ENCODE peak calls at places on chromosomes 5 and 9, in ten cellular contexts. One of them, this sample, is unnamed.

GRCh38 chr5:137347865-137348264 is 151.3 kb downstream of the SPOCK1 start:
- DNase-seq in Panc1: no peak
- DNase-seq in retina: no peak
- DNase-seq in H7: no peak
- DNase-seq in activated effector memory CD4-positive, alpha-beta T cell treated with Interleukin-2 at 50 U/mL for 16 hours: no peak
- DNase-seq in ELF-1: no peak
- DNase-seq in ACHN: no peak
- DNase-seq in Caco-2: no peak
- DNase-seq in 8988T: no peak
- DNase-seq in right atrium auricular region: no peak
- DNase-seq in this sample: no peak

GRCh38 chr9:99076483-99077171 is 28.3 kb upstream of the TGFBR1 start:
- DNase-seq in Panc1: no peak
- DNase-seq in retina: no peak
- DNase-seq in H7: no peak
- DNase-seq in activated effector memory CD4-positive, alpha-beta T cell treated with Interleukin-2 at 50 U/mL for 16 hours: peak; percentile 44
- DNase-seq in ELF-1: no peak
- DNase-seq in ACHN: no peak
- DNase-seq in Caco-2: no peak
- DNase-seq in 8988T: no peak
- DNase-seq in right atrium auricular region: no peak
- DNase-seq in this sample: no peak

GRCh38 chr5:20105915-20106314 is 117.9 kb upstream of the CDH18 start:
- DNase-seq in Panc1: no peak
- DNase-seq in retina: no peak
- DNase-seq in H7: no peak
- DNase-seq in activated effector memory CD4-positive, alpha-beta T cell treated with Interleukin-2 at 50 U/mL for 16 hours: no peak
- DNase-seq in ELF-1: no peak
- DNase-seq in ACHN: no peak
- DNase-seq in Caco-2: no peak
- DNase-seq in 8988T: no peak
- DNase-seq in right atrium auricular region: no peak
- DNase-seq in this sample: no peak

GRCh38 chr5:33701251-33701650 is 190.5 kb downstream of the ADAMTS12 start:
- DNase-seq in Panc1: no peak
- DNase-seq in retina: no peak
- DNase-seq in H7: no peak
- DNase-seq in activated effector memory CD4-positive, alpha-beta T cell treated with Interleukin-2 at 50 U/mL for 16 hours: no peak
- DNase-seq in ELF-1: no peak
- DNase-seq in ACHN: no peak
- DNase-seq in Caco-2: no peak
- DNase-seq in 8988T: no peak
- DNase-seq in right atrium auricular region: no peak
- DNase-seq in this sample: no peak

GRCh38 chr5:127358782-127359181 is 68.2 kb downstream of the MEGF10 start:
- DNase-seq in Panc1: no peak
- DNase-seq in retina: no peak
- DNase-seq in H7: no peak
- DNase-seq in activated effector memory CD4-positive, alpha-beta T cell treated with Interleukin-2 at 50 U/mL for 16 hours: no peak
- DNase-seq in ELF-1: no peak
- DNase-seq in ACHN: no peak
- DNase-seq in Caco-2: no peak
- DNase-seq in 8988T: no peak
- DNase-seq in right atrium auricular region: no peak
- DNase-seq in this sample: no peak

GRCh38 chr9:121992571-121993212 is 100.4 kb downstream of the TTLL11 start:
- DNase-seq in Panc1: peak; percentile 22
- DNase-seq in retina: peak; percentile 73
- DNase-seq in H7: peak; percentile 77
- DNase-seq in activated effector memory CD4-positive, alpha-beta T cell treated with Interleukin-2 at 50 U/mL for 16 hours: no peak
- DNase-seq in ELF-1: peak; percentile 70
- DNase-seq in ACHN: peak; percentile 64
- DNase-seq in Caco-2: peak; percentile 55
- DNase-seq in 8988T: peak; percentile 39
- DNase-seq in right atrium auricular region: peak; percentile 75
- DNase-seq in this sample: peak; percentile 55

GRCh38 chr5:3954633-3955032 is 359.0 kb downstream of the IRX1 start:
- DNase-seq in Panc1: no peak
- DNase-seq in retina: no peak
- DNase-seq in H7: no peak
- DNase-seq in activated effector memory CD4-positive, alpha-beta T cell treated with Interleukin-2 at 50 U/mL for 16 hours: no peak
- DNase-seq in ELF-1: no peak
- DNase-seq in ACHN: no peak
- DNase-seq in Caco-2: no peak
- DNase-seq in 8988T: no peak
- DNase-seq in right atrium auricular region: no peak
- DNase-seq in this sample: no peak

GRCh38 chr9:85516976-85517637 is 224.6 kb downstream of the AGTPBP1 start:
- DNase-seq in Panc1: no peak
- DNase-seq in retina: no peak
- DNase-seq in H7: no peak
- DNase-seq in activated effector memory CD4-positive, alpha-beta T cell treated with Interleukin-2 at 50 U/mL for 16 hours: no peak
- DNase-seq in ELF-1: no peak
- DNase-seq in ACHN: no peak
- DNase-seq in Caco-2: no peak
- DNase-seq in 8988T: no peak
- DNase-seq in right atrium auricular region: no peak
- DNase-seq in this sample: peak; percentile 26

GRCh38 chr5:55278778-55279177 is 28.7 kb downstream of the DHX29 start:
- DNase-seq in Panc1: no peak
- DNase-seq in retina: no peak
- DNase-seq in H7: no peak
- DNase-seq in activated effector memory CD4-positive, alpha-beta T cell treated with Interleukin-2 at 50 U/mL for 16 hours: no peak
- DNase-seq in ELF-1: no peak
- DNase-seq in ACHN: peak; percentile 11
- DNase-seq in Caco-2: no peak
- DNase-seq in 8988T: no peak
- DNase-seq in right atrium auricular region: no peak
- DNase-seq in this sample: no peak

GRCh38 chr5:115389799-115390382 is 93.4 kb upstream of the CCDC112 start:
- DNase-seq in Panc1: no peak
- DNase-seq in retina: no peak
- DNase-seq in H7: peak; percentile 65
- DNase-seq in activated effector memory CD4-positive, alpha-beta T cell treated with Interleukin-2 at 50 U/mL for 16 hours: no peak
- DNase-seq in ELF-1: peak; percentile 27
- DNase-seq in ACHN: no peak
- DNase-seq in Caco-2: peak; percentile 25
- DNase-seq in 8988T: no peak
- DNase-seq in right atrium auricular region: no peak
- DNase-seq in this sample: no peak

GRCh38 chr9:126442636-126443035 is 116.0 kb downstream of the MVB12B start:
- DNase-seq in Panc1: no peak
- DNase-seq in retina: no peak
- DNase-seq in H7: no peak
- DNase-seq in activated effector memory CD4-positive, alpha-beta T cell treated with Interleukin-2 at 50 U/mL for 16 hours: no peak
- DNase-seq in ELF-1: no peak
- DNase-seq in ACHN: no peak
- DNase-seq in Caco-2: no peak
- DNase-seq in 8988T: no peak
- DNase-seq in right atrium auricular region: no peak
- DNase-seq in this sample: no peak

GRCh38 chr9:130137870-130138653 is 34.1 kb upstream of the NCS1 start:
- DNase-seq in Panc1: no peak
- DNase-seq in retina: no peak
- DNase-seq in H7: peak; percentile 85
- DNase-seq in activated effector memory CD4-positive, alpha-beta T cell treated with Interleukin-2 at 50 U/mL for 16 hours: no peak
- DNase-seq in ELF-1: peak; percentile 74
- DNase-seq in ACHN: peak; percentile 83
- DNase-seq in Caco-2: no peak
- DNase-seq in 8988T: no peak
- DNase-seq in right atrium auricular region: peak; percentile 73
- DNase-seq in this sample: peak; percentile 52

GRCh38 chr9:137034709-137035506 is 3.0 kb upstream of the FUT7 start:
- DNase-seq in Panc1: peak; percentile 55
- DNase-seq in retina: peak; percentile 90
- DNase-seq in H7: peak; percentile 98
- DNase-seq in activated effector memory CD4-positive, alpha-beta T cell treated with Interleukin-2 at 50 U/mL for 16 hours: peak; percentile 78
- DNase-seq in ELF-1: peak; percentile 88
- DNase-seq in ACHN: peak; percentile 77
- DNase-seq in Caco-2: peak; percentile 87
- DNase-seq in 8988T: peak; percentile 97
- DNase-seq in right atrium auricular region: peak; percentile 83
- DNase-seq in this sample: peak; percentile 88

GRCh38 chr9:23826120-23826629 is at the start of gene ELAVL2:
- DNase-seq in Panc1: no peak
- DNase-seq in retina: peak; percentile 96
- DNase-seq in H7: peak; percentile 88
- DNase-seq in activated effector memory CD4-positive, alpha-beta T cell treated with Interleukin-2 at 50 U/mL for 16 hours: no peak
- DNase-seq in ELF-1: peak; percentile 83
- DNase-seq in ACHN: no peak
- DNase-seq in Caco-2: peak; percentile 85
- DNase-seq in 8988T: no peak
- DNase-seq in right atrium auricular region: peak; percentile 80
- DNase-seq in this sample: no peak

GRCh38 chr9:6584881-6585597 is 60.5 kb downstream of the GLDC start:
- DNase-seq in Panc1: no peak
- DNase-seq in retina: peak; percentile 23
- DNase-seq in H7: peak; percentile 24
- DNase-seq in activated effector memory CD4-positive, alpha-beta T cell treated with Interleukin-2 at 50 U/mL for 16 hours: no peak
- DNase-seq in ELF-1: no peak
- DNase-seq in ACHN: peak; percentile 47
- DNase-seq in Caco-2: no peak
- DNase-seq in 8988T: no peak
- DNase-seq in right atrium auricular region: no peak
- DNase-seq in this sample: no peak

GRCh38 chr9:114335745-114336144 is 6.1 kb downstream of the ORM2 start:
- DNase-seq in Panc1: no peak
- DNase-seq in retina: no peak
- DNase-seq in H7: no peak
- DNase-seq in activated effector memory CD4-positive, alpha-beta T cell treated with Interleukin-2 at 50 U/mL for 16 hours: no peak
- DNase-seq in ELF-1: no peak
- DNase-seq in ACHN: no peak
- DNase-seq in Caco-2: no peak
- DNase-seq in 8988T: no peak
- DNase-seq in right atrium auricular region: no peak
- DNase-seq in this sample: no peak

GRCh38 chr9:98552306-98552705 is 156.4 kb downstream of the GABBR2 start:
- DNase-seq in Panc1: no peak
- DNase-seq in retina: no peak
- DNase-seq in H7: no peak
- DNase-seq in activated effector memory CD4-positive, alpha-beta T cell treated with Interleukin-2 at 50 U/mL for 16 hours: no peak
- DNase-seq in ELF-1: peak; percentile 23
- DNase-seq in ACHN: no peak
- DNase-seq in Caco-2: no peak
- DNase-seq in 8988T: no peak
- DNase-seq in right atrium auricular region: peak; percentile 48
- DNase-seq in this sample: peak; percentile 48

GRCh38 chr5:152051499-152052454 is 127.1 kb upstream of the GLRA1 start:
- DNase-seq in Panc1: no peak
- DNase-seq in retina: peak; percentile 13
- DNase-seq in H7: peak; percentile 27
- DNase-seq in activated effector memory CD4-positive, alpha-beta T cell treated with Interleukin-2 at 50 U/mL for 16 hours: no peak
- DNase-seq in ELF-1: peak; percentile 93
- DNase-seq in ACHN: no peak
- DNase-seq in Caco-2: no peak
- DNase-seq in 8988T: no peak
- DNase-seq in right atrium auricular region: no peak
- DNase-seq in this sample: no peak

GRCh38 chr5:11182441-11183080 is 421.5 kb upstream of the DAP start:
- DNase-seq in Panc1: peak; percentile 12
- DNase-seq in retina: no peak
- DNase-seq in H7: peak; percentile 60
- DNase-seq in activated effector memory CD4-positive, alpha-beta T cell treated with Interleukin-2 at 50 U/mL for 16 hours: no peak
- DNase-seq in ELF-1: peak; percentile 12
- DNase-seq in ACHN: peak; percentile 32
- DNase-seq in Caco-2: peak; percentile 62
- DNase-seq in 8988T: no peak
- DNase-seq in right atrium auricular region: no peak
- DNase-seq in this sample: peak; percentile 19

GRCh38 chr5:11596657-11597071 is 307.6 kb downstream of the CTNND2 start:
- DNase-seq in Panc1: no peak
- DNase-seq in retina: no peak
- DNase-seq in H7: no peak
- DNase-seq in activated effector memory CD4-positive, alpha-beta T cell treated with Interleukin-2 at 50 U/mL for 16 hours: no peak
- DNase-seq in ELF-1: no peak
- DNase-seq in ACHN: no peak
- DNase-seq in Caco-2: peak; percentile 85
- DNase-seq in 8988T: no peak
- DNase-seq in right atrium auricular region: no peak
- DNase-seq in this sample: no peak

GRCh38 chr5:141691867-141692532 is 10.0 kb upstream of the ARAP3 start:
- DNase-seq in Panc1: peak; percentile 50
- DNase-seq in retina: peak; percentile 97
- DNase-seq in H7: peak; percentile 92
- DNase-seq in activated effector memory CD4-positive, alpha-beta T cell treated with Interleukin-2 at 50 U/mL for 16 hours: peak; percentile 80
- DNase-seq in ELF-1: peak; percentile 95
- DNase-seq in ACHN: peak; percentile 71
- DNase-seq in Caco-2: peak; percentile 92
- DNase-seq in 8988T: peak; percentile 72
- DNase-seq in right atrium auricular region: peak; percentile 86
- DNase-seq in this sample: peak; percentile 71

GRCh38 chr9:87422999-87423398 is 74.7 kb upstream of the DAPK1 start:
- DNase-seq in Panc1: no peak
- DNase-seq in retina: no peak
- DNase-seq in H7: no peak
- DNase-seq in activated effector memory CD4-positive, alpha-beta T cell treated with Interleukin-2 at 50 U/mL for 16 hours: no peak
- DNase-seq in ELF-1: no peak
- DNase-seq in ACHN: no peak
- DNase-seq in Caco-2: no peak
- DNase-seq in 8988T: no peak
- DNase-seq in right atrium auricular region: no peak
- DNase-seq in this sample: no peak

GRCh38 chr9:70924905-70925547 is 196.4 kb downstream of the TRPM3 start:
- DNase-seq in Panc1: peak; percentile 10
- DNase-seq in retina: peak; percentile 72
- DNase-seq in H7: peak; percentile 30
- DNase-seq in activated effector memory CD4-positive, alpha-beta T cell treated with Interleukin-2 at 50 U/mL for 16 hours: no peak
- DNase-seq in ELF-1: peak; percentile 42
- DNase-seq in ACHN: peak; percentile 69
- DNase-seq in Caco-2: peak; percentile 13
- DNase-seq in 8988T: no peak
- DNase-seq in right atrium auricular region: no peak
- DNase-seq in this sample: no peak

GRCh38 chr5:16936150-16937022 is at the start of gene MYO10:
- DNase-seq in Panc1: no peak
- DNase-seq in retina: peak; percentile 92
- DNase-seq in H7: peak; percentile 98
- DNase-seq in activated effector memory CD4-positive, alpha-beta T cell treated with Interleukin-2 at 50 U/mL for 16 hours: no peak
- DNase-seq in ELF-1: peak; percentile 91
- DNase-seq in ACHN: peak; percentile 63
- DNase-seq in Caco-2: peak; percentile 90
- DNase-seq in 8988T: peak; percentile 92
- DNase-seq in right atrium auricular region: peak; percentile 68
- DNase-seq in this sample: peak; percentile 72

GRCh38 chr5:69271376-69271775 is 36.7 kb downstream of the CDK7 start:
- DNase-seq in Panc1: no peak
- DNase-seq in retina: no peak
- DNase-seq in H7: no peak
- DNase-seq in activated effector memory CD4-positive, alpha-beta T cell treated with Interleukin-2 at 50 U/mL for 16 hours: no peak
- DNase-seq in ELF-1: no peak
- DNase-seq in ACHN: peak; percentile 63
- DNase-seq in Caco-2: no peak
- DNase-seq in 8988T: no peak
- DNase-seq in right atrium auricular region: no peak
- DNase-seq in this sample: peak; percentile 37

GRCh38 chr5:33936004-33936380 is 194 bp upstream of the RXFP3 start:
- DNase-seq in Panc1: no peak
- DNase-seq in retina: peak; percentile 87
- DNase-seq in H7: peak; percentile 93
- DNase-seq in activated effector memory CD4-positive, alpha-beta T cell treated with Interleukin-2 at 50 U/mL for 16 hours: peak; percentile 7
- DNase-seq in ELF-1: peak; percentile 80
- DNase-seq in ACHN: peak; percentile 45
- DNase-seq in Caco-2: no peak
- DNase-seq in 8988T: no peak
- DNase-seq in right atrium auricular region: peak; percentile 60
- DNase-seq in this sample: no peak

GRCh38 chr9:105191508-105192118 is 52.8 kb upstream of the SLC44A1 start:
- DNase-seq in Panc1: no peak
- DNase-seq in retina: no peak
- DNase-seq in H7: no peak
- DNase-seq in activated effector memory CD4-positive, alpha-beta T cell treated with Interleukin-2 at 50 U/mL for 16 hours: no peak
- DNase-seq in ELF-1: no peak
- DNase-seq in ACHN: no peak
- DNase-seq in Caco-2: no peak
- DNase-seq in 8988T: no peak
- DNase-seq in right atrium auricular region: no peak
- DNase-seq in this sample: peak; percentile 97

GRCh38 chr5:40983781-40984180 is 74.5 kb downstream of the C7 start:
- DNase-seq in Panc1: no peak
- DNase-seq in retina: no peak
- DNase-seq in H7: no peak
- DNase-seq in activated effector memory CD4-positive, alpha-beta T cell treated with Interleukin-2 at 50 U/mL for 16 hours: no peak
- DNase-seq in ELF-1: no peak
- DNase-seq in ACHN: no peak
- DNase-seq in Caco-2: no peak
- DNase-seq in 8988T: no peak
- DNase-seq in right atrium auricular region: no peak
- DNase-seq in this sample: peak; percentile 48

This sample was measured in PC-9.